ENCODE peak calls at places on chromosomes 3 and 15, in ten cellular contexts. R is fibroblast of lung, P is brain microvascular endothelial cell, I is astrocyte, L is osteoblast, A is RWPE1, E is WERI-Rb-1, B is thoracic aorta, V is neuronal stem cell, X is IMR-90. C is an unnamed sample.

GRCh38 chr15:92638709-92639365 is 16.7 kb downstream of the FAM174B start:
- DNase-seq in V (no peak), I (no peak), B (no peak), A (no peak), X (no peak), L (no peak), E (peak), R (no peak), P (no peak), C (no peak)

GRCh38 chr3:170780955-170781354 is 89.0 kb downstream of the RPL22L1 start:
- DNase-seq in X (peak), V (no peak), I (no peak), L (no peak), A (peak), E (no peak), R (no peak), B (no peak), P (no peak), C (no peak)

GRCh38 chr15:72813345-72814004 is 29.9 kb upstream of the ADPGK start:
- DNase-seq in E (no peak), B (no peak), A (peak), P (no peak), R (no peak), L (no peak), V (no peak), I (no peak), X (no peak), C (no peak)

GRCh38 chr15:55281517-55282227 is 7.9 kb downstream of the RAB27A start:
- DNase-seq in X (no peak), L (no peak), B (no peak), E (no peak), P (no peak), A (no peak), V (no peak), R (no peak), I (no peak), C (no peak)

GRCh38 chr3:72657666-72658065 is 190.6 kb downstream of the SHQ1 start:
- DNase-seq in V (no peak), P (no peak), I (no peak), B (no peak), R (no peak), L (no peak), A (no peak), E (no peak), X (no peak), C (no peak)

GRCh38 chr3:127799476-127800222 is 22.7 kb downstream of the MGLL start:
- DNase-seq in R (peak), B (no peak), A (peak), I (peak), E (no peak), X (peak), P (peak), L (peak), V (no peak), C (no peak)

GRCh38 chr3:59261009-59261408 is 211.2 kb upstream of the CFAP20DC start:
- DNase-seq in A (no peak), X (no peak), L (no peak), P (no peak), E (no peak), B (no peak), I (peak), V (no peak), R (peak), C (no peak)

GRCh38 chr15:89441295-89441762 is 55.1 kb downstream of the RHCG start:
- DNase-seq in L (no peak), E (peak), V (no peak), A (no peak), X (no peak), R (no peak), I (no peak), P (no peak), B (no peak), C (no peak)

GRCh38 chr15:101013151-101013550 is 94.0 kb downstream of the LRRK1 start:
- DNase-seq in B (no peak), R (no peak), P (no peak), A (no peak), E (no peak), X (no peak), V (no peak), I (no peak), L (no peak), C (no peak)

GRCh38 chr3:71133874-71134273 is 449.7 kb downstream of the FOXP1 start:
- DNase-seq in V (no peak), X (no peak), R (no peak), B (no peak), A (no peak), I (no peak), L (no peak), P (no peak), E (no peak), C (no peak)

GRCh38 chr3:185195652-185196051 is 42.8 kb upstream of the C3orf70 start:
- DNase-seq in I (no peak), A (no peak), B (no peak), L (no peak), X (no peak), R (no peak), E (no peak), P (no peak), V (no peak), C (no peak)

DNA sequence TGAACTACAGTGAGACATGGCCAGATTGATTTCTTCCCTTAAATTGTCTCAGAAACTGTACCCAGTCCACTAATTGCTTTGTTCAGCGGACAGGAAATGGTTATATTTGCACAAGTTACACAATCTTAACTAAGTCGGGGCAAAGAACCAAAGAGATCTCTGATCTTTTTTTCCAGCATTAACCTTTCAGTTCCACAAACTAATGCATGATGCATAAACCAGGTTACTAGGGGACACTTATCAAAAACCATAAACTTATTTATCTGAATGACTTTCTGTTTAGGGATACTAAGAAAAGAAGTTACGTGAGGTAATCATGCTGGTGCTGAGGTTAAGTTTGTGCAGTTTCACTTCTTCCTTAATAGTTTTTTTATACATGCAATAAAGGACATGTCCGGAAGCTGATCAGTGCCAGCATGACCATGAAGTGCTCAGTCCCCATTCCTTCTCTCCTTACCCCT is 22.4 kb downstream of the FNDC3B start:
- DNase-seq in L (no peak), A (no peak), E (no peak), P (no peak), R (peak), I (no peak), X (peak), B (no peak), V (no peak), C (peak)
- H3K27ac ChIP-seq in L (peak), A (no peak), E (no peak), P (peak), R (no peak), I (peak), X (no peak), B (peak), V (no peak), C (peak)

GRCh38 chr3:195030791-195031321 is 240.1 kb downstream of the XXYLT1 start:
- DNase-seq in E (no peak), X (peak), B (no peak), V (no peak), R (peak), L (peak), P (peak), A (peak), I (no peak), C (peak)
- H3K27ac ChIP-seq in E (no peak), X (no peak), B (no peak), V (no peak), R (no peak), L (no peak), P (no peak), A (peak), I (no peak), C (peak)

GRCh38 chr3:195904364-195904763 is 4.0 kb downstream of the TNK2 start:
- DNase-seq in P (no peak), B (no peak), L (no peak), A (no peak), I (no peak), E (no peak), V (no peak), X (no peak), R (no peak), C (no peak)

GRCh38 chr3:195906865-195907729 is 1.3 kb downstream of the TNK2 start:
- DNase-seq in I (no peak), L (peak), A (no peak), E (no peak), R (no peak), V (no peak), B (no peak), X (peak), P (no peak), C (no peak)

GRCh38 chr3:195903950-195904290 is 4.4 kb downstream of the TNK2 start:
- DNase-seq in R (no peak), L (no peak), I (no peak), P (no peak), V (no peak), E (no peak), A (no peak), X (no peak), B (no peak), C (no peak)

GRCh38 chr3:195907730-195908438 is 467 bp downstream of the TNK2 start:
- DNase-seq in I (no peak), L (peak), X (no peak), A (no peak), B (no peak), P (no peak), V (no peak), E (peak), R (no peak), C (peak)

GRCh38 chr3:195905970-195906864 is 2.1 kb downstream of the TNK2 start:
- DNase-seq in A (no peak), I (peak), E (no peak), B (no peak), R (peak), X (peak), P (no peak), L (peak), V (no peak), C (no peak)
- H3K27ac ChIP-seq in A (peak), I (no peak), E (no peak), B (no peak), R (no peak), X (no peak), P (no peak), L (peak), V (no peak), C (no peak)

DNA sequence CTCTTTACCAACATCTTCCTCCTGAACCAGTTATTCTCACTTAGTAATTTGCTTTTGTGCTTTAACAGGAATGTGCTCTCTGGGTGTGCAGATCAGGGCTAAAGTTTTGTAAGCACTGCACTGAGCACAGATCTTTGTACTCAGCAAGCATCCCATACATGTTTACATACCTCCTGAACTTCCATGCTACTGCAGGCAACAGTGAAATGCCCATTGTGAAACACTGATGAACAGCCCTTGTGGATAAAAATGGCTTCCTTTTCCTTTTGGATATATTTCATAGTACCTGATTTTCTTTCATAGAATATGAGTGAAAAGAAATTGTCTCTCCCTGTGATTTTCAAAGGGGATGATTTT is 855.9 kb downstream of the MCTP2 start:
- DNase-seq in I (peak), E (no peak), P (peak), L (no peak), R (no peak), X (peak), B (no peak), A (no peak), V (no peak), C (no peak)
- H3K27ac ChIP-seq in I (no peak), E (no peak), P (peak), L (no peak), R (no peak), X (peak), B (no peak), A (no peak), V (no peak), C (no peak)

GRCh38 chr15:76196949-76197315 is 114.3 kb downstream of the ETFA start:
- DNase-seq in L (no peak), B (no peak), V (no peak), A (no peak), P (no peak), E (no peak), I (no peak), X (no peak), R (no peak), C (no peak)

GRCh38 chr15:76196286-76196948 is 114.9 kb downstream of the ETFA start:
- DNase-seq in A (peak), E (peak), L (peak), V (no peak), P (peak), X (peak), B (no peak), I (peak), R (peak), C (peak)

GRCh38 chr15:76193934-76194333 is 117.3 kb downstream of the ETFA start:
- DNase-seq in I (no peak), A (no peak), R (no peak), X (no peak), V (no peak), E (no peak), B (no peak), P (no peak), L (peak), C (no peak)

GRCh38 chr15:76197703-76198455 is 113.4 kb downstream of the ETFA start:
- DNase-seq in A (peak), R (peak), B (no peak), L (no peak), P (no peak), X (no peak), E (no peak), I (no peak), V (no peak), C (no peak)

DNA sequence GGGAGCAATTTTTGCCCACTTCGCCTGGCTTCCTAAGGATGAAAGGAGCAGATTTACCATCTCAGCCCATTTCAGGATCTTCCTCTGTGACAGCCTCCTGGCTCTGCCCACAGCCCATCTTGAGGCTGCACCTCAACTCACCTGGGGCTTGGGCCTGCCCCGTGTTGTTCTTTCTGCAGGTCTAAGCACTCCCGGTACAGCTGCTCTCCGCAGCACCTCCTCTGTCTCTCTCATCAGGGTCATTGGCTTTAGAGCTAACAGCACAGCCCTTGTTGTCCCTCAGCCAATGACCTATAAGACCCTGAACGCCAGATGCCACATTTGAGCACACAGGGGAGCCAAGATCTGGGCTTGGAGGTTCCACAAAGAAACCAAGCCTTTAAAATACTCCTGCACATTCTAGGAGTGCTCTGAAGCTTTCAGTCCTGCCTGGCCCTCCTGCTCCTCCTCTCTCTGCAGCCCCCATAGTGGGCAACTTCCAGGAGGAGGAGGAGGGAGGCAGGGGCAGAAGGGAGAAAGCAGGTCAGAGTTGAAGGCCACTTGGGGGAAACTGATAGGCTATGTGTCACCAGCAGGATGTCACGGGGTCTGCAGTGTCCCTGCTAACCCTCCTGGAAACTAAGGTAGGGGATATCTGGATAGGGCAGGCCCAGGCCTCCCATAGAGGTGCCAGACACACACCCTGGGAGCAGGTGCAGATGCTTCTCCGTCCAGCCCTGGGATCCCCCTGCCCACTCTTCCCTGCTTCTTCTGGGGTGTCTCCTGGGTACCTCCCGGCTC is 115.6 kb downstream of the ETFA start:
- DNase-seq in V (no peak), A (no peak), E (peak), L (peak), X (no peak), P (no peak), I (no peak), R (no peak), B (no peak), C (no peak)
- H3K27ac ChIP-seq in V (no peak), A (peak), E (peak), L (no peak), X (peak), P (no peak), I (no peak), R (no peak), B (peak), C (no peak)

DNA sequence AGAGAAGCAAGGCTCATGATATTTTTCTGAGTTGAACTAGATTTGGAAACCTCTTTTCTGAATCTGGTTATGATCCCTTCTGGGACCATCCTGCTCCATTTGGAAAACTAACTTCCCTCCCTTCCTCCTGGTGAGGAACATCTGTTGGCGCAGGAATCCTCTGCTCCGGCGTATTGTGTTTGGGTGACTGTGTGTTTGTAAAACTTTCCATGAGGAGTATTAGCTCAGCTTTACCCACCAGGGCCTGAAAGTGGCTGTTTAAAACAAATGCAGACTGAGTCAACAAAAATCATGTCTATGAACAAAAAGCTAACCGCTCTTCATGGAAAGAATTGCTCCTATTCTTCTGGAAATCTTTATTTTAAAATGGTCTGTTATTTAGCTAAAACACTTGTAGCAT is 17.7 kb downstream of the STARD9 start:
- DNase-seq in R (no peak), B (no peak), E (no peak), P (no peak), X (peak), L (no peak), A (no peak), V (no peak), I (no peak), C (no peak)
- H3K27ac ChIP-seq in R (no peak), B (peak), E (no peak), P (no peak), X (no peak), L (no peak), A (no peak), V (no peak), I (no peak), C (no peak)